ENCODE peak calls at places on chromosomes 2 and 18, in seven cellular contexts. N is colonic mucosa, D is kidney epithelial cell, Z is A549, T is HepG2, K is BJ, C is breast epithelium. S is an unnamed sample.

GRCh38 chr2:51710222-51710621 is 678.3 kb upstream of the NRXN1 start:
- DNase-seq in N (peak), D (no peak), Z (no peak), T (peak), K (no peak), C (no peak), S (no peak)

GRCh38 chr2:159066541-159067156 is 98.2 kb downstream of the TANC1 start:
- DNase-seq in N (peak), D (no peak), Z (no peak), T (no peak), K (no peak), C (no peak), S (no peak)

GRCh38 chr2:20212459-20212870 is 12.5 kb downstream of the SDC1 start:
- DNase-seq in N (no peak), D (no peak), Z (no peak), T (no peak), K (no peak), C (no peak), S (no peak)

GRCh38 chr18:23453657-23454011 is 547 bp downstream of the RIOK3 start:
- DNase-seq in N (no peak), D (no peak), Z (no peak), T (peak), K (peak), C (no peak), S (peak)

GRCh38 chr18:63319383-63320040 is at the start of gene BCL2:
- DNase-seq in N (peak), D (no peak), Z (peak), T (no peak), K (no peak), C (no peak), S (peak)

GRCh38 chr2:64062840-64063239 is 43.6 kb upstream of the VPS54 start:
- DNase-seq in N (peak), D (peak), Z (no peak), T (no peak), K (no peak), C (no peak), S (peak)

GRCh38 chr2:120454993-120455789 is 109.3 kb downstream of the INHBB start:
- DNase-seq in N (no peak), D (no peak), Z (no peak), T (no peak), K (no peak), C (no peak), S (no peak)

GRCh38 chr2:7052404-7052803 is 135.2 kb downstream of the RNF144A start:
- DNase-seq in N (no peak), D (no peak), Z (no peak), T (no peak), K (no peak), C (no peak), S (no peak)

GRCh38 chr2:102619414-102620319 is at the start of gene SLC9A2:
- DNase-seq in N (peak), D (no peak), Z (peak), T (no peak), K (no peak), C (no peak), S (no peak)

GRCh38 chr2:10709290-10709939 is 12.0 kb upstream of the ATP6V1C2 start:
- DNase-seq in N (peak), D (no peak), Z (peak), T (peak), K (no peak), C (no peak), S (no peak)

GRCh38 chr2:37417321-37417720 is 72.9 kb downstream of the QPCT start:
- DNase-seq in N (no peak), D (no peak), Z (no peak), T (no peak), K (peak), C (no peak), S (no peak)

GRCh38 chr2:95297088-95297487 is at the start of gene KCNIP3:
- DNase-seq in N (peak), D (no peak), Z (no peak), T (no peak), K (no peak), C (peak), S (peak)

GRCh38 chr2:127106457-127106997 is 427 bp downstream of the BIN1 start:
- DNase-seq in N (no peak), D (no peak), Z (no peak), T (no peak), K (no peak), C (peak), S (no peak)

GRCh38 chr2:9473985-9474360 is 378 bp upstream of the IAH1 start:
- DNase-seq in N (peak), D (no peak), Z (no peak), T (no peak), K (no peak), C (peak), S (peak)

GRCh38 chr18:73283788-73284187 is 416.0 kb upstream of the NETO1 start:
- DNase-seq in N (no peak), D (peak), Z (no peak), T (no peak), K (peak), C (no peak), S (peak)

GRCh38 chr2:231364061-231364460 is 31.4 kb upstream of the B3GNT7 start:
- DNase-seq in N (no peak), D (no peak), Z (no peak), T (no peak), K (no peak), C (peak), S (no peak)

GRCh38 chr18:7303306-7303705 is 72.4 kb downstream of the LRRC30 start:
- DNase-seq in N (no peak), D (no peak), Z (no peak), T (no peak), K (no peak), C (no peak), S (no peak)

GRCh38 chr2:232368311-232368731 is 10.2 kb upstream of the ALPP start:
- DNase-seq in N (no peak), D (no peak), Z (peak), T (no peak), K (no peak), C (peak), S (peak)

GRCh38 chr18:44356566-44357157 is 324.0 kb upstream of the SETBP1 start:
- DNase-seq in N (no peak), D (no peak), Z (no peak), T (no peak), K (no peak), C (no peak), S (no peak)

GRCh38 chr2:181675241-181675640 is 5.1 kb downstream of the NEUROD1 start:
- DNase-seq in N (no peak), D (no peak), Z (no peak), T (no peak), K (no peak), C (no peak), S (no peak)

GRCh38 chr2:26581266-26581990 is 59.7 kb downstream of the CIB4 start:
- DNase-seq in N (no peak), D (no peak), Z (no peak), T (no peak), K (no peak), C (no peak), S (no peak)

GRCh38 chr2:20496069-20496468 is 49.2 kb downstream of the RHOB start:
- DNase-seq in N (no peak), D (peak), Z (peak), T (peak), K (no peak), C (peak), S (peak)

GRCh38 chr2:143936758-143937562 is 583.0 kb downstream of the ZEB2 start:
- DNase-seq in N (no peak), D (no peak), Z (no peak), T (no peak), K (no peak), C (no peak), S (peak)

GRCh38 chr18:267380-267687 is 513 bp downstream of the THOC1 start:
- DNase-seq in N (no peak), D (no peak), Z (peak), T (no peak), K (no peak), C (no peak), S (no peak)

GRCh38 chr2:230124792-230125452 is 56.2 kb upstream of the SLC16A14 start:
- DNase-seq in N (no peak), D (no peak), Z (no peak), T (no peak), K (no peak), C (no peak), S (no peak)

GRCh38 chr2:10405441-10405840 is 42.7 kb downstream of the ODC1 start:
- DNase-seq in N (no peak), D (peak), Z (peak), T (no peak), K (no peak), C (peak), S (peak)

GRCh38 chr18:79178044-79178632 is 108.9 kb downstream of the ATP9B start:
- DNase-seq in N (no peak), D (no peak), Z (no peak), T (no peak), K (no peak), C (no peak), S (no peak)

GRCh38 chr2:179437430-179437829 is 172.8 kb upstream of the SESTD1 start:
- DNase-seq in N (no peak), D (no peak), Z (no peak), T (no peak), K (no peak), C (no peak), S (peak)

GRCh38 chr18:13587477-13587876 is 138.9 kb downstream of the FAM210A start:
- DNase-seq in N (no peak), D (no peak), Z (no peak), T (no peak), K (no peak), C (no peak), S (no peak)

GRCh38 chr18:15165048-15165447 is 417.1 kb downstream of the ANKRD30B start:
- DNase-seq in N (no peak), D (no peak), Z (no peak), T (no peak), K (no peak), C (no peak), S (no peak)

GRCh38 chr2:71511776-71512175 is 58.4 kb downstream of the DYSF start:
- DNase-seq in N (no peak), D (no peak), Z (no peak), T (no peak), K (no peak), C (no peak), S (no peak)

GRCh38 chr2:8857709-8858108 is 20.3 kb upstream of the KIDINS220 start:
- DNase-seq in N (no peak), D (no peak), Z (no peak), T (no peak), K (no peak), C (no peak), S (no peak)

GRCh38 chr2:206217162-206217561 is 57.3 kb upstream of the ZDBF2 start:
- DNase-seq in N (no peak), D (no peak), Z (no peak), T (no peak), K (no peak), C (no peak), S (no peak)

GRCh38 chr2:62660582-62661262 is 44.8 kb upstream of the EHBP1 start:
- DNase-seq in N (no peak), D (peak), Z (no peak), T (no peak), K (no peak), C (no peak), S (peak)

GRCh38 chr2:150169230-150169629 is 318.2 kb downstream of the RND3 start:
- DNase-seq in N (peak), D (no peak), Z (no peak), T (no peak), K (no peak), C (no peak), S (peak)

GRCh38 chr2:102660070-102660469 is 40.7 kb downstream of the SLC9A2 start:
- DNase-seq in N (peak), D (no peak), Z (no peak), T (no peak), K (no peak), C (no peak), S (no peak)

GRCh38 chr18:50662177-50662576 is 102.3 kb downstream of the MAPK4 start:
- DNase-seq in N (peak), D (no peak), Z (no peak), T (peak), K (no peak), C (no peak), S (peak)

GRCh38 chr18:50658601-50659000 is 98.7 kb downstream of the MAPK4 start:
- DNase-seq in N (no peak), D (no peak), Z (no peak), T (no peak), K (no peak), C (no peak), S (no peak)

GRCh38 chr18:50656841-50657470 is 97.1 kb downstream of the MAPK4 start:
- DNase-seq in N (no peak), D (no peak), Z (no peak), T (no peak), K (no peak), C (no peak), S (no peak)

GRCh38 chr18:50661013-50661412 is 101.1 kb downstream of the MAPK4 start:
- DNase-seq in N (no peak), D (no peak), Z (no peak), T (no peak), K (no peak), C (no peak), S (no peak)

DNA sequence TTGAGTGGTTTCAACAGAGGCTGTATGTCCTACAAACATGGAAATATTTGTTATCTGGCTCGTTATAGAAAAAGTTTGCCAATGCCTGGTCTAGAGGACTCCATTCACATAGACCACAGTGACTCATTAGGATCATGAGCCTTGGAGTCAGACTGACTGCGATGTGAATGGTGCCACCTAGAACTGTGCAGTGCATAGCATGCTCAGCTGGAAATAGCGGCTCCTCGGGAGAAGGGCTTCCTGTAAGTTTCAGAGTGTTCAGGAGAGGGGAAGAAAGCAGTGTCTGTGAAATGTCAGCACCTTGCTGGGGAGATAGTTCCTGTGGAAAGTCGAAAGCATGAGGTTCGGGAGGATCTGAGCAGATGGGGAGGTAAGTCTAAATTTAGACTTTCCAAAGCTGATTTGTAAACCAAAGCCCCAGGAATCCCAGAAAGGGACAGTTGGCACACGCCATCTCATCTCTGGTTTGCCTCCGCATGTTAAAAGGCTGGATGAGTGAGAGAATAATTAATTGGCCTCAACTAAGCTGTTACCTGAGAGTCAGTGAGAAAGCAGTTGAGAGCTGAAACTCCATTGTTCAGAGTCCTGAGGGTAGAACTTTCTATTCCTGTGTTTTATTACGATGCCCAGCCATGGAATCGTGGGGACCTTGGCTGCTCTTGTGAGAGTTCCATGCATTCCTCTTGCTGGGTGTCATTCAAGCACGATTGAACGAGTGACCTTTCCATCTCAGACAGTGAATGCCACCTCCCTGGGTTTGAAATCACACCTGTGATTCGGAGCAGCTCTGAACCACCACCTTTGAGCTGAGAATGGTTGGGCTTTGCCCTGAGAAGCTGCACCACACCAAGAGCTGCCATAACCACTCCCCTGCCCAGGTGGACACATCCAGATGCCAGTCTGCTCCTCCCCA is 99.5 kb downstream of the MAPK4 start:
- DNase-seq in N (no peak), D (peak), Z (peak), T (peak), K (no peak), C (no peak), S (no peak)
- TF ChIP-seq CTCF in N (no peak), D (peak), Z (no peak), T (peak), K (no peak), C (no peak), S (no peak)

GRCh38 chr18:57627488-57627887 is 5.9 kb upstream of the NARS1 start:
- DNase-seq in N (no peak), D (peak), Z (no peak), T (no peak), K (no peak), C (no peak), S (peak)

GRCh38 chr18:57630002-57630758 is 8.5 kb upstream of the NARS1 start:
- DNase-seq in N (peak), D (peak), Z (peak), T (peak), K (peak), C (peak), S (peak)

GRCh38 chr18:57631697-57632096 is 10.1 kb upstream of the NARS1 start:
- DNase-seq in N (no peak), D (no peak), Z (no peak), T (no peak), K (no peak), C (no peak), S (no peak)

GRCh38 chr18:57630759-57631660 is 9.4 kb upstream of the NARS1 start:
- DNase-seq in N (no peak), D (peak), Z (no peak), T (no peak), K (no peak), C (no peak), S (no peak)

DNA sequence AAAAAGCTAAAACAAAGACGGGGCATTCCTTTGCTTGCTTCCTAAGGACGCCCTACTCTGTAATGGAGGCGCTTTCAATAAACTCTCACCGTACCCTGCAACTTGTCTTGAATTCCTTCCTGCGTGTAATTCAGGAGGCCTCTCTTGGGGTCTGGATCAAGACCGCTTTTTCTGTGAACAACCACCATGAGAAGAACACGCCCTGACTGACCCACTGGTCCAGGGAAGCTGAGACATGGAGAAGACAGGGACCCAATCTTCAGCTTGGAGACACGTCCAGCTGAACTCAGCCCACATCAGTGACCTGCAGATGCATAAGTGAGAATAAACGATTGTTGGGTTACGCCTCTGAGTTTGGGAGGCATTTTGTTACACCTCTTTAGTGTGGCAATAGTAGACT is 7.8 kb upstream of the NARS1 start:
- DNase-seq in N (no peak), D (no peak), Z (no peak), T (no peak), K (no peak), C (no peak), S (no peak)
- H3K4me3 ChIP-seq in N (no peak), D (no peak), Z (peak), T (peak), K (no peak), C (peak), S (peak)

DNA sequence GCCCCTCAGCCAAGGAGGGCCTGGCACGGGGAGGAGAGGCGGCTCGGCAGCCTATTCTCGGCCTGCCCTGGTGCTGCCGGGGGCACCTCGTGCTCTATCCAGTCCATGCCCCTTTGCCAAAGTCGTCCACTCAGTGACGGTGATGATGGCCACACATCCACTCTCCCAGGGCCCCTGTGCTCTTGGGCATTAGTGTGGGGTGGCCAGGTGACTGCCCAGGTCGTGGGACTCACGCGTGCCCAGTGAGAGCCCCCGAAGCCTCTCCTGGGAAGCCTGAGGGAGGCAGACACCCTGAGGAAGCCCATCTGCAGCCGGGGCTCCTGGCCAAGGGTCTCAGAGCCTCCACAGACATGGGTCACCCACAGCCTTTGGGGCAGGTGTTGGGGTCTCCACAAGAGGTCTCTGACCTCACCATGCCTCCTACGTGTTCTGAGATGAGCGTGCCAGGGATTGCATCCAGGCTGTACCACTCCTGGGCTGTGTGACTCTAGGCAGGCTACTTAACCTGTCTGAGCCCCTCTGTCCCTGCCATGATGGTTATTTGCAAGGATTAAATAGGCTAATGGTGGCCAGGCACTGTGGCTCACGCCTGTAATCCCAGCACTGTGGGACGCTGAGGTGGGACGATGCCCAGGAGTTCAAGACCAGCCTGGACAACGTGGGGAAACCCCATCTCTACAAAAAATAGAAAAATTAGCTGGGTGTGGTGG is 12.9 kb downstream of the RAMP1 start:
- DNase-seq in N (no peak), D (no peak), Z (no peak), T (no peak), K (no peak), C (peak), S (no peak)
- TF ChIP-seq CTCF in N (no peak), D (no peak), Z (no peak), T (no peak), K (no peak), C (no peak), S (no peak)

DNA sequence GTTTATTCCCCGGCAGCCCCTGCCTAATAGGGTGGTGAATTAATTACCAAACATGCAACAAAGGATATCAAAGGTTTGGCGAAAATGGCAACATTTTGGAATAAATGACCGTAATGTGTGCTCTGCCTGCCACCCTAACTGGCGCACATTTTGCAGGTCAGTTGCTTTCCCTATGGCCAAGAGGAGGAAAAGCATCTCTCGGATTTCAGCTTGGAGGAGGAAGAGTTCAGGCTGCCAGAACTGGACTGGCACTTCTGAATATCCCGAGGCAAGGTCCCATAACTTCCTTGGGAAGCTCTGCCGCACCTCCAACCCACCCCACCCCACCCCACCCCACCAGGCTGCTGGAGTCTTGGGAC is 37.1 kb downstream of the SLC25A52 start:
- DNase-seq in N (no peak), D (no peak), Z (no peak), T (no peak), K (no peak), C (no peak), S (no peak)
- H3K4me3 ChIP-seq in N (peak), D (peak), Z (no peak), T (no peak), K (no peak), C (peak), S (no peak)

GRCh38 chr2:137873860-137874259 is 90.4 kb upstream of the HNMT start:
- DNase-seq in N (no peak), D (no peak), Z (no peak), T (peak), K (no peak), C (no peak), S (no peak)
- TF ChIP-seq CTCF in N (no peak), D (no peak), Z (no peak), T (no peak), K (no peak), C (no peak), S (no peak)

S was measured in foreskin fibroblast.